ENCODE peak calls at places on chromosomes 3 and 15, in ten cellular contexts. Z is H9, O is EL, J is heart left ventricle, H is GM13976, M is BJ, K is NCI-H1417 treated with DMSO at 0.1 percent for 48 hours, T is HCT116, N is NCI-H1092, V is ACHN. P is an unnamed sample.

GRCh38 chr3:195196266-195196665 is 74.7 kb downstream of the XXYLT1 start:
- DNase-seq in H (no peak), O (peak; percentile 56), K (no peak), V (no peak), Z (no peak), J (no peak), T (no peak), N (no peak), M (no peak), P (no peak)

GRCh38 chr3:48518069-48518468 is 14.1 kb upstream of the SHISA5 start:
- DNase-seq in Z (no peak), H (peak; percentile 13), K (no peak), T (no peak), J (no peak), V (no peak), O (no peak), N (no peak), M (no peak), P (no peak)

GRCh38 chr3:61790411-61790810 is 229.0 kb downstream of the PTPRG start:
- DNase-seq in H (no peak), V (no peak), M (no peak), O (no peak), T (no peak), K (no peak), Z (no peak), J (no peak), N (no peak), P (no peak)

GRCh38 chr15:68829068-68829467 is 8.4 kb upstream of the ANP32A start:
- DNase-seq in H (no peak), M (no peak), Z (no peak), O (no peak), K (no peak), J (no peak), N (no peak), T (no peak), V (peak; percentile 23), P (no peak)

GRCh38 chr3:172057624-172058023 is 18.2 kb downstream of the FNDC3B start:
- DNase-seq in M (no peak), Z (no peak), K (no peak), V (no peak), T (no peak), N (no peak), O (no peak), J (no peak), H (no peak), P (no peak)

GRCh38 chr15:37101634-37102314 is 1.4 kb upstream of the MEIS2 start:
- DNase-seq in M (no peak), N (no peak), O (peak; percentile 87), H (peak; percentile 77), K (no peak), T (peak; percentile 21), Z (peak; percentile 83), J (peak; percentile 83), V (peak; percentile 78), P (peak; percentile 92)

GRCh38 chr3:55937301-55937700 is 450.2 kb upstream of the WNT5A start:
- DNase-seq in H (no peak), Z (no peak), K (no peak), N (no peak), T (no peak), J (no peak), V (no peak), O (no peak), M (no peak), P (no peak)

GRCh38 chr15:98330692-98331435 is 317.5 kb upstream of the IGF1R start:
- DNase-seq in T (no peak), J (no peak), M (no peak), H (no peak), O (no peak), Z (no peak), N (no peak), V (no peak), K (peak; percentile 99), P (no peak)

GRCh38 chr3:9178697-9179096 is 70.7 kb downstream of the SRGAP3 start:
- DNase-seq in H (no peak), M (no peak), Z (no peak), T (no peak), N (no peak), V (no peak), K (no peak), O (no peak), J (no peak), P (no peak)

GRCh38 chr15:91909574-91909973 is 56.1 kb downstream of the SLCO3A1 start:
- DNase-seq in J (no peak), O (no peak), H (no peak), K (no peak), V (no peak), Z (peak; percentile 72), T (no peak), N (no peak), M (no peak), P (no peak)

GRCh38 chr3:53259427-53260259 is 3.8 kb upstream of the TKT start:
- DNase-seq in N (no peak), O (no peak), K (no peak), J (no peak), V (no peak), T (no peak), H (no peak), Z (no peak), M (no peak), P (peak; percentile 58)

GRCh38 chr15:68572921-68573320 is 5.9 kb upstream of the CORO2B start:
- DNase-seq in O (no peak), T (no peak), J (no peak), N (no peak), V (no peak), K (no peak), M (no peak), Z (no peak), H (no peak), P (no peak)

GRCh38 chr3:184498986-184499606 is 62.5 kb upstream of the EPHB3 start:
- DNase-seq in V (no peak), Z (no peak), M (no peak), N (no peak), O (no peak), T (no peak), J (no peak), K (no peak), H (no peak), P (no peak)

GRCh38 chr3:139251529-139251928 is 92.3 kb upstream of the MRPS22 start:
- DNase-seq in T (no peak), O (no peak), H (no peak), M (no peak), K (no peak), V (no peak), Z (no peak), J (no peak), N (no peak), P (no peak)

GRCh38 chr3:104941785-104942184 is 424.9 kb upstream of the ALCAM start:
- DNase-seq in N (no peak), J (no peak), O (no peak), Z (no peak), H (no peak), T (no peak), M (no peak), V (no peak), K (no peak), P (no peak)

GRCh38 chr3:114450008-114450596 is 156.3 kb downstream of the TIGIT start:
- DNase-seq in J (no peak), O (no peak), H (no peak), T (no peak), N (no peak), M (no peak), K (no peak), V (no peak), Z (no peak), P (no peak)

GRCh38 chr15:90818251-90819210 is 49.9 kb upstream of the FURIN start:
- DNase-seq in J (no peak), T (no peak), N (peak; percentile 81), O (no peak), Z (peak; percentile 68), M (no peak), K (no peak), H (peak; percentile 68), V (no peak), P (peak; percentile 84)

GRCh38 chr3:122936986-122937385 is 90.6 kb downstream of the SEMA5B start:
- DNase-seq in H (no peak), K (no peak), T (no peak), Z (no peak), O (no peak), M (no peak), N (no peak), J (no peak), V (no peak), P (no peak)

GRCh38 chr3:181210275-181210674 is 220.7 kb upstream of the DNAJC19 start:
- DNase-seq in O (no peak), V (peak; percentile 22), M (no peak), Z (no peak), T (peak; percentile 12), K (peak; percentile 24), N (no peak), J (no peak), H (no peak), P (no peak)

GRCh38 chr3:184602406-184603155 is 41.0 kb downstream of the EPHB3 start:
- DNase-seq in Z (peak; percentile 46), N (no peak), O (no peak), M (no peak), T (no peak), V (no peak), K (no peak), J (no peak), H (peak; percentile 37), P (peak; percentile 76)

GRCh38 chr3:170999737-171000242 is 26.7 kb downstream of the SLC2A2 start:
- DNase-seq in K (no peak), Z (no peak), N (no peak), O (peak; percentile 92), T (peak; percentile 61), J (no peak), H (no peak), V (peak; percentile 72), M (peak; percentile 51), P (no peak)

GRCh38 chr15:71186971-71187960 is 72.0 kb downstream of the THSD4 start:
- DNase-seq in O (no peak), K (no peak), N (no peak), H (no peak), M (no peak), T (no peak), V (no peak), J (no peak), Z (no peak), P (no peak)

GRCh38 chr3:160981217-160981938 is 123.8 kb downstream of the B3GALNT1 start:
- DNase-seq in M (no peak), T (no peak), N (no peak), H (no peak), J (no peak), O (no peak), K (no peak), Z (no peak), V (no peak), P (no peak)

P was measured in H7.